ENCODE peak calls at places on chromosomes 11 and 22, in five cellular contexts. One of them, this sample, is unnamed.

GRCh38 chr22:41256898-41257260 is 16.1 kb upstream of the CHADL start:
- DNase-seq in K562: no peak
- DNase-seq in A549: no peak
- DNase-seq in HepG2: no peak
- DNase-seq in GM23338: peak
- DNase-seq in this sample: no peak

GRCh38 chr11:112195906-112196305 is 20.6 kb downstream of the BCO2 start:
- DNase-seq in A549: peak
- DNase-seq in K562: no peak
- DNase-seq in GM23338: no peak
- DNase-seq in HepG2: no peak
- DNase-seq in this sample: no peak

GRCh38 chr11:70503201-70503877 is 105.0 kb downstream of the CTTN start:
- DNase-seq in K562: no peak
- DNase-seq in A549: no peak
- DNase-seq in HepG2: no peak
- DNase-seq in GM23338: no peak
- DNase-seq in this sample: no peak

GRCh38 chr11:63602296-63602695 is 11.9 kb downstream of the PLAAT3 start:
- DNase-seq in GM23338: no peak
- DNase-seq in A549: no peak
- DNase-seq in K562: no peak
- DNase-seq in HepG2: no peak
- DNase-seq in this sample: no peak

GRCh38 chr11:116601734-116602636 is 170.8 kb downstream of the BUD13 start:
- DNase-seq in GM23338: no peak
- DNase-seq in K562: peak
- DNase-seq in HepG2: no peak
- DNase-seq in A549: no peak
- DNase-seq in this sample: no peak

GRCh38 chr11:95596011-95596489 is 193.5 kb downstream of the FAM76B start:
- DNase-seq in A549: no peak
- DNase-seq in GM23338: no peak
- DNase-seq in K562: peak
- DNase-seq in HepG2: no peak
- DNase-seq in this sample: no peak

GRCh38 chr22:32343929-32344328 is 13.7 kb upstream of the RFPL3 start:
- DNase-seq in HepG2: no peak
- DNase-seq in K562: no peak
- DNase-seq in A549: no peak
- DNase-seq in GM23338: no peak
- DNase-seq in this sample: no peak

GRCh38 chr11:103228807-103229206 is 119.6 kb downstream of the DYNC2H1 start:
- DNase-seq in K562: no peak
- DNase-seq in GM23338: no peak
- DNase-seq in A549: no peak
- DNase-seq in HepG2: no peak
- DNase-seq in this sample: no peak

GRCh38 chr11:126129681-126130671 is 67.3 kb upstream of the CDON start:
- DNase-seq in GM23338: no peak
- DNase-seq in HepG2: no peak
- DNase-seq in A549: no peak
- DNase-seq in K562: no peak
- DNase-seq in this sample: no peak

GRCh38 chr11:15865212-15865987 is 490.9 kb downstream of the SOX6 start:
- DNase-seq in GM23338: no peak
- DNase-seq in HepG2: no peak
- DNase-seq in A549: no peak
- DNase-seq in K562: no peak
- DNase-seq in this sample: no peak

GRCh38 chr11:46879056-46879585 is 33.0 kb upstream of the CKAP5 start:
- DNase-seq in K562: no peak
- DNase-seq in A549: no peak
- DNase-seq in GM23338: no peak
- DNase-seq in HepG2: no peak
- DNase-seq in this sample: no peak

GRCh38 chr11:114185436-114185835 is 110.8 kb upstream of the NNMT start:
- DNase-seq in HepG2: no peak
- DNase-seq in GM23338: no peak
- DNase-seq in K562: no peak
- DNase-seq in A549: no peak
- DNase-seq in this sample: no peak

GRCh38 chr11:12772324-12772723 is 98.1 kb downstream of the TEAD1 start:
- DNase-seq in GM23338: no peak
- DNase-seq in HepG2: no peak
- DNase-seq in A549: no peak
- DNase-seq in K562: no peak
- DNase-seq in this sample: no peak
- TF ChIP-seq JUNB in GM23338: no peak
- TF ChIP-seq JUNB in HepG2: no peak
- TF ChIP-seq JUNB in A549: no peak
- TF ChIP-seq JUNB in K562: no peak
- TF ChIP-seq JUNB in this sample: no peak

GRCh38 chr11:11789735-11790369 is 51.9 kb upstream of the USP47 start:
- DNase-seq in HepG2: no peak
- DNase-seq in K562: peak
- DNase-seq in A549: peak
- DNase-seq in GM23338: peak
- DNase-seq in this sample: no peak

GRCh38 chr11:11786771-11787170 is 55.0 kb upstream of the USP47 start:
- DNase-seq in A549: peak
- DNase-seq in HepG2: no peak
- DNase-seq in K562: no peak
- DNase-seq in GM23338: peak
- DNase-seq in this sample: no peak

GRCh38 chr11:11788067-11788710 is 53.6 kb upstream of the USP47 start:
- DNase-seq in HepG2: no peak
- DNase-seq in GM23338: no peak
- DNase-seq in A549: no peak
- DNase-seq in K562: no peak
- DNase-seq in this sample: no peak

GRCh38 chr11:11786234-11786633 is 55.5 kb upstream of the USP47 start:
- DNase-seq in A549: no peak
- DNase-seq in HepG2: no peak
- DNase-seq in K562: no peak
- DNase-seq in GM23338: no peak
- DNase-seq in this sample: no peak

DNA sequence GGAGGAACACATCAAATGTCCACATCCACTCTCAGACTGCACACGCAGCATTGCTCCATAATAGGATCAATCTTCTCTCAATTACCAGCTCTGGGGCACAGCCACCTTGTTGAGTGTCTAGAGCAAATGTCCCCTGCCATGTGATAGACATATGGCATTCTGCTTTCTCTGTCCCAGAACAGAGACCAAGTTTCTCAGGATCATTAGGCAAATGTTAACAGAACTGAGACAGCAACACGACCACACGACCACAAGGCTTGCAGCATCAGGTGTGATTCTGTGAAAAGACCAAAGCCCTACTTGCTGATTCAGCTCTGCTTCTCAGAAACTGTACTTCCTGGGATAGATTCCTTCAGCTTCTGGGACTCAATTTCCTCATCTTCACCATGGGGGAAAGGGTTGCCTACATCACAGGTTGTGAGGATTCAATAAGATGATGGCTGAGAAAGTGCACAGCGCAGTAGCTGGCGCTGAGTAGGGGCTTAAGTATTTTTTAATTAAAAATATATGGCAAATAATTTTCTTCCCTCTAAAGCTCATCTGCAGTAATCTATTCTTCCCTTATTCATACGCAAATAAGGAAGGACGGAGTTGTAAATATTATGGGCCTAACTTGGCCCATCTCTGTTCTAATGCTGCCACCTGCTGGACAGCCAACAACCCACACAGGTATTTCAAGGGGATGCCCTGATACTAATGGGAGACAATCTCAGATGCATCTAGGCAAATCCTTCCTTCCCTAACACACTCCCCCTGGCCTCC is 54.3 kb upstream of the USP47 start:
- DNase-seq in HepG2: peak
- DNase-seq in K562: peak
- DNase-seq in A549: peak
- DNase-seq in GM23338: peak
- DNase-seq in this sample: peak
- TF ChIP-seq JUNB in HepG2: no peak
- TF ChIP-seq JUNB in K562: no peak
- TF ChIP-seq JUNB in A549: no peak
- TF ChIP-seq JUNB in GM23338: no peak
- TF ChIP-seq JUNB in this sample: no peak

DNA sequence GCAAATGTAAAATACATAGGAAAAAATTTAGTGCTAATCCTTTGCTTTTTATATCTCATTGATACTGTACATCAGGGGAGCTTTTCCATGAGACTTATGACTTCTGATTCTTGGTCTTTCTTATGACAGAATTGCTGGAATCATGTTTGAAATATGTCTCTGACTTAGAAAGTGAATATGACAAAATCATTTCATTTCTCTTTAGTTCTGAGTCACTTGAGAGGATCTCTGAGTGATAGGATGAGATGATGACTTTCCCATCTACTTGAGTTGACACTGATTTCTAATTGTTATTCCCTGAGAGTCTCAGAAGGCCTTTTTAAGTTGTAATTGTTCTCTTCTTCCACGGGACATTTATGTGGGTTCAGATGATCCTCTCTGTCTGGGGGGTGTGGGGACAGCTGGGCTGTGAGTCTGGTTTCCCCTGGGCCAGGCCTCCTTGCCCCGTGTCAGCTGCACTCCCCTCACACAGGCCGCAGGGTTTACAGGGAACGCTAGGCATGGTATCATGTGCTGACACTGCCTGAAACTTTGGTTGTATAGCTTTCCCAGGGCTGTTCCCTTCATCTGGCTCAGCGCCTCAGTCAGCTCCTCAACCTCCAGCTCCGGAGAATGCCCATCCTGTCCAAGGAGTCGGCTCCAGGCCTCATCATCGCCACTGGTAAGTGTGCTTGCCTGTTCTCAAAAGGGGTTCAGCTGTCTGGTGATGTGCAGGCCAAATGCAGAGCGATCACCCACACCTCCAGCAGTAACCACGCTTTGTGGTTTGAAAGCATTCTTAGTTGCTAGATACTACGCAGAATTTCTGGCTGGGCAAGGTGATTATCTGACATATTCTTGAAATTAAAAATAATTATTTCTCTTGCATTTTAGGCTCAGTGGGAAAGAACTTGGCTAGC is 69.5 kb upstream of the SORL1-AS1 start:
- DNase-seq in HepG2: no peak
- DNase-seq in GM23338: no peak
- DNase-seq in A549: no peak
- DNase-seq in K562: no peak
- DNase-seq in this sample: no peak
- TF ChIP-seq JUNB in HepG2: no peak
- TF ChIP-seq JUNB in GM23338: no peak
- TF ChIP-seq JUNB in A549: no peak
- TF ChIP-seq JUNB in K562: no peak
- TF ChIP-seq JUNB in this sample: no peak

GRCh38 chr22:38828191-38828590 is 15.6 kb downstream of the NPTXR start:
- DNase-seq in HepG2: no peak
- DNase-seq in GM23338: no peak
- DNase-seq in K562: no peak
- DNase-seq in A549: no peak
- DNase-seq in this sample: no peak

GRCh38 chr22:38828616-38829205 is 15.1 kb downstream of the NPTXR start:
- DNase-seq in A549: no peak
- DNase-seq in HepG2: no peak
- DNase-seq in GM23338: no peak
- DNase-seq in K562: no peak
- DNase-seq in this sample: no peak

GRCh38 chr22:38827510-38827909 is 16.3 kb downstream of the NPTXR start:
- DNase-seq in HepG2: no peak
- DNase-seq in GM23338: no peak
- DNase-seq in K562: no peak
- DNase-seq in A549: no peak
- DNase-seq in this sample: no peak

GRCh38 chr22:38826386-38826785 is 17.4 kb downstream of the NPTXR start:
- DNase-seq in A549: no peak
- DNase-seq in GM23338: no peak
- DNase-seq in K562: no peak
- DNase-seq in HepG2: no peak
- DNase-seq in this sample: no peak

GRCh38 chr22:38826801-38827200 is 17.0 kb downstream of the NPTXR start:
- DNase-seq in A549: no peak
- DNase-seq in K562: no peak
- DNase-seq in GM23338: no peak
- DNase-seq in HepG2: no peak
- DNase-seq in this sample: no peak
- TF ChIP-seq JUNB in A549: no peak
- TF ChIP-seq JUNB in K562: no peak
- TF ChIP-seq JUNB in GM23338: no peak
- TF ChIP-seq JUNB in HepG2: no peak
- TF ChIP-seq JUNB in this sample: no peak

GRCh38 chr22:27636716-27637503 is 164.6 kb downstream of the MN1 start:
- DNase-seq in A549: no peak
- DNase-seq in HepG2: no peak
- DNase-seq in GM23338: no peak
- DNase-seq in K562: no peak
- DNase-seq in this sample: no peak

GRCh38 chr22:27641049-27641790 is 160.3 kb downstream of the MN1 start:
- DNase-seq in HepG2: no peak
- DNase-seq in GM23338: no peak
- DNase-seq in A549: no peak
- DNase-seq in K562: no peak
- DNase-seq in this sample: no peak

GRCh38 chr22:27638329-27639179 is 163.0 kb downstream of the MN1 start:
- DNase-seq in K562: no peak
- DNase-seq in HepG2: no peak
- DNase-seq in A549: no peak
- DNase-seq in GM23338: no peak
- DNase-seq in this sample: no peak

GRCh38 chr22:27637604-27638003 is 164.0 kb downstream of the MN1 start:
- DNase-seq in GM23338: no peak
- DNase-seq in A549: no peak
- DNase-seq in HepG2: no peak
- DNase-seq in K562: no peak
- DNase-seq in this sample: no peak

GRCh38 chr22:27639180-27640086 is 162.1 kb downstream of the MN1 start:
- DNase-seq in GM23338: no peak
- DNase-seq in HepG2: no peak
- DNase-seq in A549: no peak
- DNase-seq in K562: no peak
- DNase-seq in this sample: no peak
- TF ChIP-seq JUNB in GM23338: no peak
- TF ChIP-seq JUNB in HepG2: no peak
- TF ChIP-seq JUNB in A549: no peak
- TF ChIP-seq JUNB in K562: no peak
- TF ChIP-seq JUNB in this sample: no peak

GRCh38 chr11:279966-280761 is 2.0 kb downstream of the NLRP6 start:
- DNase-seq in A549: peak
- DNase-seq in K562: no peak
- DNase-seq in GM23338: peak
- DNase-seq in HepG2: no peak
- DNase-seq in this sample: no peak
- TF ChIP-seq JUNB in A549: no peak
- TF ChIP-seq JUNB in K562: no peak
- TF ChIP-seq JUNB in GM23338: no peak
- TF ChIP-seq JUNB in HepG2: no peak
- TF ChIP-seq JUNB in this sample: no peak

GRCh38 chr11:120335596-120335927 is 651 bp upstream of the ARHGEF12 start:
- DNase-seq in HepG2: no peak
- DNase-seq in GM23338: peak
- DNase-seq in K562: no peak
- DNase-seq in A549: no peak
- DNase-seq in this sample: no peak
- TF ChIP-seq JUNB in HepG2: no peak
- TF ChIP-seq JUNB in GM23338: no peak
- TF ChIP-seq JUNB in K562: no peak
- TF ChIP-seq JUNB in A549: no peak
- TF ChIP-seq JUNB in this sample: no peak

This sample was measured in GM12878.